ENCODE peak calls at places on chromosome 21, in four cellular contexts. One of them, this sample, is unnamed. For H3K4me1 and H3K36me3, the result is how much of the 10 kb centered on the place peaks cover.

GRCh38 chr21:37176716-37177115 is 90.4 kb downstream of the VPS26C start:
- DNase-seq in heart left ventricle: no peak
- DNase-seq in mesendoderm: peak
- DNase-seq in stomach: peak
- DNase-seq in this sample: no peak

GRCh38 chr21:39958731-39959130 is 91.5 kb downstream of the PCP4 start:
- DNase-seq in heart left ventricle: no peak
- DNase-seq in stomach: no peak
- DNase-seq in mesendoderm: no peak
- DNase-seq in this sample: no peak

GRCh38 chr21:17921579-17922530 is 102.7 kb upstream of the C21orf91 start:
- DNase-seq in heart left ventricle: peak
- DNase-seq in mesendoderm: peak
- DNase-seq in stomach: no peak
- DNase-seq in this sample: no peak

GRCh38 chr21:30935121-30935888 is 53.9 kb upstream of the KRTAP11-1 start:
- DNase-seq in heart left ventricle: no peak
- DNase-seq in mesendoderm: no peak
- DNase-seq in stomach: no peak
- DNase-seq in this sample: no peak

GRCh38 chr21:35202431-35202830 is 153.3 kb upstream of the RUNX1 start:
- DNase-seq in stomach: no peak
- DNase-seq in mesendoderm: no peak
- DNase-seq in heart left ventricle: no peak
- DNase-seq in this sample: no peak

GRCh38 chr21:42525676-42526378 is 12.2 kb downstream of the SLC37A1 start:
- DNase-seq in stomach: no peak
- DNase-seq in mesendoderm: no peak
- DNase-seq in heart left ventricle: no peak
- DNase-seq in this sample: no peak

GRCh38 chr21:34986561-34987533 is 62.3 kb downstream of the RUNX1 start:
- DNase-seq in heart left ventricle: no peak
- DNase-seq in stomach: no peak
- DNase-seq in mesendoderm: peak
- DNase-seq in this sample: no peak

GRCh38 chr21:17925900-17926299 is 106.7 kb upstream of the C21orf91 start:
- DNase-seq in heart left ventricle: no peak
- DNase-seq in mesendoderm: peak
- DNase-seq in stomach: no peak
- DNase-seq in this sample: peak

GRCh38 chr21:37783016-37783415 is 133.2 kb downstream of the KCNJ6 start:
- DNase-seq in heart left ventricle: no peak
- DNase-seq in stomach: no peak
- DNase-seq in mesendoderm: no peak
- DNase-seq in this sample: no peak

GRCh38 chr21:36509966-36510742 is 30.2 kb upstream of the CLDN14 start:
- DNase-seq in mesendoderm: peak
- DNase-seq in heart left ventricle: no peak
- DNase-seq in stomach: peak
- DNase-seq in this sample: no peak

GRCh38 chr21:17780539-17780938 is 38.6 kb downstream of the C21orf91 start:
- DNase-seq in heart left ventricle: no peak
- DNase-seq in mesendoderm: peak
- DNase-seq in stomach: no peak
- DNase-seq in this sample: no peak

GRCh38 chr21:33473344-33473743 is 6.4 kb downstream of the TMEM50B start:
- DNase-seq in heart left ventricle: no peak
- DNase-seq in mesendoderm: no peak
- DNase-seq in stomach: no peak
- DNase-seq in this sample: no peak

GRCh38 chr21:35168702-35169101 is 119.6 kb upstream of the RUNX1 start:
- DNase-seq in stomach: no peak
- DNase-seq in heart left ventricle: no peak
- DNase-seq in mesendoderm: peak
- DNase-seq in this sample: no peak

GRCh38 chr21:16992448-16992847 is 520.4 kb upstream of the CXADR start:
- DNase-seq in heart left ventricle: no peak
- DNase-seq in stomach: no peak
- DNase-seq in mesendoderm: peak
- DNase-seq in this sample: no peak

DNA sequence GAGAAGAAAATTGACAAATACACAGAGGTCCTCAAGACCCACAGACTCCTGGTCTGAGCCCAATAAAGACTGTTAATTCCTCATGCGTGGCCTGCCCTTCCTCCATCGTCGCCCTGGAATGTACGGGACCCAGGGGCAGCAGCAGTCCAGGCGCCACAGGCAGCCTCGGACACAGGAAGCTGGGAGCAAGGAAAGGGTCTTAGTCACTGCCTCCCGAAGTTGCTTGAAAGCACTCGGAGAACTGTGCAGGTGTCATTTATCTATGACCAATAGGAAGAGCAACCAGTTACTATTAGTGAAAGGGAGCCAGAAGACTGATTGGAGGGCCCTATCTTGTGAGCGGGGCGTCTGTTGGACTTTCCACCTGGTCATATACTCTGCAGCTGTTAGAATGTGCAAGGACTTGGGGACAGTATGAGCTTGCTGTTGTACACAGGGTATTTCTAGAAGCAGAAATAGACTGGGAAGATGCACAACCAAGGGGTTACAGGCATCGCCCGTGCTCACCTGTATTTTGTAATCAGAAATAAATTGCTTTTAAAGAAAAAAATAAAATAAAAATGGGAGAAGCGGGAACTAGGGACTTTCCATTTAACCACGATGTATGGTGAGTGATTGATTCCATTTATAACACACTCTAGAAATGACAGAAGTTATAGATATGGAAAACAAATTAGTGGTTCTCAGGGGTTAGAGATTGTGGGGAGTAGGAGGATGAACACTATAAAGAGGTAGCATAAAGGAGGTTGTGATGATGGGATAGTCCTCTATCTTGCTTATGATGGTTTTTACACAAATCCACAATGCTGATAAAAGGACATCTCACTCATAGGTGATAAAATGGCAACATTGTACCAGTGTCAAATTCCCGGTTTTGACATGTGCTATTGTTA is 244.7 kb downstream of the MRPL39 start:
- DNase-seq in mesendoderm: no peak
- DNase-seq in heart left ventricle: no peak
- DNase-seq in stomach: no peak
- DNase-seq in this sample: no peak
- H3K4me3 ChIP-seq in mesendoderm: no peak
- H3K4me3 ChIP-seq in heart left ventricle: no peak
- H3K4me3 ChIP-seq in stomach: no peak
- H3K4me3 ChIP-seq in this sample: no peak

DNA sequence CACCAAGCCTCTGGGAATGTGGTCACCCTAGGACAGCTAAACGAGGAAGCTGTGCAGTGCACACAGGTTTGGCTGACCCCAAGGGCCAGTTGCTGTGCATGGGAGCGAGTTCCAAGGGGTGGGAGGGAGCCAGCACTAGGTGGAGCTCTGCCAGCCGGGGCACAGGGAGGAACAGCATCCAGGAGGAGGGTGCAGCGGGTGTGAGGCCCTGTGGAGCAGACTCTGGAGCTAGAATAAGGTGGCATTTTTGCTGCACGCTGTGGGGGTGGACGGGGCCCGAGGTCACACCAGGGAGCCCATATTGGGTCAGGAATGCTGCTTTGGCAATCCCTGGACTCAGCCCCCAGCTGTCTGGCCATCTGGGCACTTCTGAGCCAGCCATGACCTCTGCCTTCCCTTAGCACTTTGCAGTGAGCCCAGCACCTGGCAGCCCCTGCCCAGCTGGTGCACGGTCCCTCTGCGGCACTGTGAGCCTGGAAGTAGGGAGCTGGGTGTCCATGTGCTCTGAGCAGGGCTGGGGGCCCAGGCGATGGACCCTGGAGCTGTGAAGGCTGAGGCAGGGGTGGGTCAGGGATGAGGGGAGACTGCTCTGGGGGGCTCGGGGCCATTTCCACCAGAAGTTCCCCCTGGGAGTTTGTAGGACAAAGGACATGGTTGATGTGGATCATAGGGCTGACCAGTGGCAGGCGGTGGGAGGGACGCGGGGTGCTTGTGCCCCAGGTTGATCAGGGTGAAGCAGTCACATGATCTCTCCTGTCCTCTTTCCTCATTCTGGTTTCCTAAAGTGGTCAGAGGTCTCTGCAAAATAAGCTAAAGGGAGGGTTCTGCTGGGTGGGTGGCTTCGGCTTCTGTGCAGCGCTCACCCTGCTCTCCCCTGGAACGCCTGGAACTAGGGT is 8.9 kb downstream of the PDXK start:
- DNase-seq in mesendoderm: no peak
- DNase-seq in heart left ventricle: no peak
- DNase-seq in stomach: peak
- DNase-seq in this sample: no peak
- H3K4me1 ChIP-seq in mesendoderm: under half
- H3K4me1 ChIP-seq in heart left ventricle: under half
- H3K4me1 ChIP-seq in stomach: half or more
- H3K4me1 ChIP-seq in this sample: under half

GRCh38 chr21:28402616-28402989 is 590.1 kb downstream of the LTN1 start:
- DNase-seq in heart left ventricle: no peak
- DNase-seq in stomach: no peak
- DNase-seq in mesendoderm: no peak
- DNase-seq in this sample: no peak
- H3K36me3 ChIP-seq in heart left ventricle: under half
- H3K36me3 ChIP-seq in stomach: under half
- H3K36me3 ChIP-seq in mesendoderm: under half
- H3K36me3 ChIP-seq in this sample: under half

GRCh38 chr21:21147374-21147745 is 149.2 kb downstream of the NCAM2 start:
- DNase-seq in mesendoderm: no peak
- DNase-seq in stomach: no peak
- DNase-seq in heart left ventricle: no peak
- DNase-seq in this sample: no peak
- H3K4me3 ChIP-seq in mesendoderm: no peak
- H3K4me3 ChIP-seq in stomach: no peak
- H3K4me3 ChIP-seq in heart left ventricle: no peak
- H3K4me3 ChIP-seq in this sample: no peak

GRCh38 chr21:41321211-41321907 is 4.8 kb downstream of the FAM3B start:
- DNase-seq in mesendoderm: no peak
- DNase-seq in heart left ventricle: no peak
- DNase-seq in stomach: no peak
- DNase-seq in this sample: no peak

GRCh38 chr21:41325138-41325537 is 8.5 kb downstream of the FAM3B start:
- DNase-seq in stomach: no peak
- DNase-seq in heart left ventricle: no peak
- DNase-seq in mesendoderm: no peak
- DNase-seq in this sample: no peak

GRCh38 chr21:41319273-41319672 is 2.7 kb downstream of the FAM3B start:
- DNase-seq in stomach: no peak
- DNase-seq in mesendoderm: no peak
- DNase-seq in heart left ventricle: no peak
- DNase-seq in this sample: no peak

GRCh38 chr21:41321908-41322495 is 5.4 kb downstream of the FAM3B start:
- DNase-seq in heart left ventricle: no peak
- DNase-seq in mesendoderm: no peak
- DNase-seq in stomach: peak
- DNase-seq in this sample: no peak

DNA sequence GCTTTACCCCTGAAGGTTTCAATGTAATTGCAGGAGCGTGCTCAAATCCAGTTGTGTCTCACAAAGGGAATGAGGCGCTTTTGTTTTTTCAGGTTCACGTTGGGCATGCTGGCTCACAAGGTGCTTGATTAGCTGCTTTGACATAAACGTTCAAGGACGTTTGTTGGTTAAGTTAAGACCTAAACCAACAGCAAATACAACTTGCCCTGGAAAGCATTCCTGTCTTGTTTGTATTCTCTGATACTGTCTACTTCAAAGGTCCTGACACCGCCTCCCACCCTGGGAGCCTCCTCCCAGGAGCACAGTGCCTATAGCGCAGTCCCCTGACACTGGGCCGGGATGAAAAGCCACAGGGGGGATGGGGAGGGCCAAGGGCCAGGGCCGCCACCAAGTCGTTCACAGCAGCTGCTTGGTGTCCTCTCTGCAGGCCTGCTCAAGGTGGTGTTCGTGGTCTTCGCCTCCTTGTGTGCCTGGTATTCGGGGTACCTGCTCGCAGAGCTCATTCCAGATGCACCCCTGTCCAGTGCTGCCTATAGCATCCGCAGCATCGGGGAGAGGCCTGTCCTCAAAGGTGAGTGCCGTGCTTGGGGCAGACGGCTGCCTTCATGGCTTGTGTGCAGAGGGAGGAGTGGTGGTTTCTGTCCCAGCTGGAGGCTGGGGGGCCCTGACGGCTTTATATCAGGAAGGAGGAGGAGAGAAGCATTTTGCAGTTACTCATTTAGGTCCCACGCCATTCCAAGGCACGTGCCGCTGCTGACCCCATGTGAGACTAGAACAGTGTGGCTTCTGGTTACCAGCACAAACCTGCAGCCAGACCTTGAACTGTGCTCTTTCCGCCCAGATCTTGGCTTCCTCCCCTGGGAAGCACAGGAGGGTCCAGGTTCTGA is 6.1 kb downstream of the FAM3B start:
- DNase-seq in heart left ventricle: no peak
- DNase-seq in mesendoderm: no peak
- DNase-seq in stomach: no peak
- DNase-seq in this sample: no peak
- H3K4me1 ChIP-seq in heart left ventricle: under half
- H3K4me1 ChIP-seq in mesendoderm: under half
- H3K4me1 ChIP-seq in stomach: half or more
- H3K4me1 ChIP-seq in this sample: under half

GRCh38 chr21:32346951-32347350 is 45.9 kb downstream of the URB1 start:
- DNase-seq in heart left ventricle: no peak
- DNase-seq in stomach: no peak
- DNase-seq in mesendoderm: peak
- DNase-seq in this sample: no peak
- H3K36me3 ChIP-seq in heart left ventricle: under half
- H3K36me3 ChIP-seq in stomach: half or more
- H3K36me3 ChIP-seq in mesendoderm: under half
- H3K36me3 ChIP-seq in this sample: half or more

DNA sequence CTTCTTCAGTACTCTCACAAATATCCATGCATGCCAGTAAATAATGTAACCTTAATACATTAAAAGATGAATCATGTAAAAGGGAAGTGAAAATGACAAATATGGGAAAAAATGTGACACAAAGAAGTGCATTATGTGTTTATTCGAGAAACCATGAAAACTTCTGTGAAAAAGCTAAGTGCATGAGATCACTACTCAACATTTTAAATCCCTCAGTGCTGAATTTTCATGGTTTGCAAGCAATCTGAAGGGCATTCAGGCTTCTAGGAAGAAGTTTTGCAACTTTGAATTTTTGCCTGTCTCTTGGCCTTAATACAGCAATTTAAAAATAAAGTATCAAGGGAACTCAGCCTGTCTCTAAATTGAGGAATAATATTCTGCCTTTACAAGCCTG is 78.2 kb downstream of the MAP3K7CL start:
- DNase-seq in heart left ventricle: no peak
- DNase-seq in stomach: no peak
- DNase-seq in mesendoderm: no peak
- DNase-seq in this sample: no peak
- H3K4me3 ChIP-seq in heart left ventricle: no peak
- H3K4me3 ChIP-seq in stomach: no peak
- H3K4me3 ChIP-seq in mesendoderm: no peak
- H3K4me3 ChIP-seq in this sample: no peak

GRCh38 chr21:46421191-46421750 is 37.4 kb upstream of the DIP2A start:
- DNase-seq in heart left ventricle: no peak
- DNase-seq in stomach: no peak
- DNase-seq in mesendoderm: no peak
- DNase-seq in this sample: no peak
- H3K4me1 ChIP-seq in heart left ventricle: under half
- H3K4me1 ChIP-seq in stomach: under half
- H3K4me1 ChIP-seq in mesendoderm: under half
- H3K4me1 ChIP-seq in this sample: under half

This sample was measured in HAP-1.